ENCODE peak calls at places on chromosome 1, in nine cellular contexts. U, O, J, P, D, X, N, R and W are unnamed samples.

GRCh38 chr1:247407180-247407616 is 8.8 kb upstream of the NLRP3 start:
- DNase-seq in X (no peak), P (no peak), R (no peak), D (no peak), U (peak), N (no peak), O (peak), J (no peak), W (no peak)

GRCh38 chr1:30793209-30793608 is 35.6 kb upstream of the LAPTM5 start:
- DNase-seq in P (no peak), U (no peak), J (no peak), R (no peak), D (no peak), N (no peak), O (no peak), X (no peak), W (no peak)

GRCh38 chr1:214386333-214386732 is 105.4 kb downstream of the SMYD2 start:
- DNase-seq in X (no peak), O (no peak), R (no peak), J (no peak), P (no peak), D (no peak), U (no peak), N (no peak), W (no peak)

GRCh38 chr1:70840260-70840953 is 207.2 kb downstream of the PTGER3 start:
- DNase-seq in N (no peak), R (no peak), J (no peak), X (no peak), D (no peak), U (peak), O (no peak), P (peak), W (no peak)

GRCh38 chr1:7224644-7225043 is 439.4 kb downstream of the CAMTA1 start:
- DNase-seq in R (peak), D (peak), U (no peak), P (no peak), J (no peak), X (peak), O (no peak), N (peak), W (peak)

GRCh38 chr1:110210604-110211502 is 739 bp downstream of the KCNC4 start:
- DNase-seq in P (peak), X (peak), N (peak), O (peak), U (no peak), R (peak), D (peak), J (peak), W (no peak)

GRCh38 chr1:100952104-100952745 is 56.3 kb downstream of the SLC30A7 start:
- DNase-seq in X (no peak), R (no peak), J (no peak), D (no peak), O (no peak), U (no peak), N (no peak), P (no peak), W (no peak)

GRCh38 chr1:87812881-87813577 is 484.3 kb downstream of the LMO4 start:
- DNase-seq in R (no peak), D (no peak), U (no peak), J (no peak), P (no peak), N (no peak), O (no peak), X (no peak), W (no peak)

GRCh38 chr1:46991083-46991923 is 32.2 kb upstream of the CYP4X1 start:
- DNase-seq in X (peak), U (no peak), R (peak), P (peak), J (no peak), O (peak), N (no peak), D (peak), W (peak)

GRCh38 chr1:169236143-169236542 is 129.7 kb downstream of the ATP1B1 start:
- DNase-seq in N (no peak), X (no peak), J (peak), D (peak), P (no peak), R (peak), O (no peak), U (no peak), W (no peak)

GRCh38 chr1:117367769-117368059 is 465 bp downstream of the MAN1A2 start:
- DNase-seq in R (peak), N (no peak), D (no peak), P (no peak), O (peak), X (peak), J (no peak), U (no peak), W (no peak)

GRCh38 chr1:62271932-62272728 is 47.1 kb downstream of the KANK4 start:
- DNase-seq in O (no peak), U (peak), D (no peak), J (no peak), X (peak), N (no peak), P (no peak), R (no peak), W (no peak)

GRCh38 chr1:22702671-22703070 is 8.0 kb upstream of the EPHB2 start:
- DNase-seq in P (no peak), U (no peak), R (peak), N (no peak), J (no peak), X (no peak), O (peak), D (no peak), W (no peak)

GRCh38 chr1:181314959-181315358 is 168.4 kb upstream of the CACNA1E start:
- DNase-seq in R (no peak), J (no peak), D (no peak), P (no peak), O (no peak), U (no peak), X (peak), N (no peak), W (no peak)

GRCh38 chr1:37940299-37940947 is 6.4 kb downstream of the INPP5B start:
- DNase-seq in D (no peak), U (no peak), X (no peak), R (peak), P (no peak), N (no peak), O (no peak), J (no peak), W (no peak)

GRCh38 chr1:112358798-112359408 is 37.1 kb upstream of the CTTNBP2NL start:
- DNase-seq in O (peak), R (peak), D (peak), N (peak), U (peak), X (peak), P (peak), J (peak), W (peak)

GRCh38 chr1:198686069-198686728 is 47.4 kb downstream of the PTPRC start:
- DNase-seq in O (peak), X (no peak), U (peak), D (peak), J (no peak), R (peak), P (no peak), N (peak), W (peak)